ENCODE peak calls at places on chromosomes 7 and 10, in seven cellular contexts. N is NCI-H1105 treated with DMSO at 0.1 percent for 48 hours, X is germinal center, S is endothelial cell, P is anterior cingulate cortex, T is fibroblast of mammary gland, C is Panc1. D is an unnamed sample.

GRCh38 chr7:31997423-31997822 is 72.8 kb downstream of the PDE1C start:
- DNase-seq in S (no peak), C (no peak), X (no peak), P (no peak), N (no peak), T (no peak), D (no peak)

GRCh38 chr7:34821965-34822558 is 164.0 kb downstream of the NPSR1 start:
- DNase-seq in T (no peak), P (no peak), N (no peak), S (no peak), C (no peak), X (no peak), D (peak)

GRCh38 chr10:114477285-114477684 is 73.0 kb upstream of the AFAP1L2 start:
- DNase-seq in P (no peak), X (no peak), T (peak), N (no peak), C (no peak), S (no peak), D (no peak)

GRCh38 chr10:14550471-14550941 is 219.8 kb upstream of the FRMD4A start:
- DNase-seq in P (no peak), C (no peak), T (no peak), X (no peak), S (no peak), N (no peak), D (no peak)

GRCh38 chr10:88159127-88159829 is 295.9 kb downstream of the PTEN start:
- DNase-seq in C (no peak), P (no peak), N (no peak), S (no peak), X (no peak), T (no peak), D (no peak)

GRCh38 chr7:150562919-150563318 is 4.3 kb upstream of the GIMAP4 start:
- DNase-seq in T (no peak), N (no peak), S (no peak), X (no peak), C (no peak), P (no peak), D (no peak)

GRCh38 chr7:122770943-122771342 is 68.2 kb upstream of the RNF148 start:
- DNase-seq in X (no peak), S (no peak), T (no peak), P (no peak), N (no peak), C (no peak), D (no peak)

GRCh38 chr7:141695803-141696289 is 6.1 kb downstream of the DENND11 start:
- DNase-seq in T (no peak), C (peak), P (no peak), S (no peak), N (no peak), X (no peak), D (no peak)

GRCh38 chr10:49165940-49166803 is 22.0 kb downstream of the TMEM273 start:
- DNase-seq in P (no peak), C (no peak), N (no peak), S (no peak), X (no peak), T (no peak), D (no peak)

GRCh38 chr7:135359633-135360032 is 126.0 kb downstream of the STRA8 start:
- DNase-seq in N (no peak), S (no peak), T (no peak), C (no peak), X (no peak), P (no peak), D (no peak)

GRCh38 chr7:123198111-123198510 is 1.7 kb downstream of the SLC13A1 start:
- DNase-seq in S (no peak), N (no peak), T (no peak), C (no peak), P (no peak), X (no peak), D (no peak)

GRCh38 chr10:61918140-61918539 is 16.6 kb downstream of the ARID5B start:
- DNase-seq in P (no peak), S (no peak), C (no peak), N (no peak), X (no peak), T (no peak), D (no peak)

GRCh38 chr7:14834456-14834855 is 68.1 kb downstream of the DGKB start:
- DNase-seq in X (no peak), N (no peak), S (no peak), T (peak), C (no peak), P (no peak), D (no peak)

GRCh38 chr10:27683226-27683625 is 62.4 kb downstream of the MKX start:
- DNase-seq in S (no peak), P (no peak), T (no peak), N (no peak), X (no peak), C (no peak), D (no peak)

GRCh38 chr7:22564511-22565045 is 64.6 kb upstream of the STEAP1B start:
- DNase-seq in C (peak), N (no peak), X (no peak), S (no peak), P (no peak), T (peak), D (peak)

GRCh38 chr7:116653204-116653603 is 18.8 kb upstream of the MET start:
- DNase-seq in N (no peak), T (peak), C (no peak), X (no peak), S (no peak), P (no peak), D (no peak)

GRCh38 chr7:55325371-55325792 is 39.8 kb upstream of the LANCL2 start:
- DNase-seq in S (no peak), P (no peak), X (no peak), C (no peak), T (peak), N (no peak), D (no peak)

GRCh38 chr10:17562572-17562971 is 54.6 kb downstream of the HACD1 start:
- DNase-seq in C (no peak), N (no peak), P (no peak), T (peak), X (no peak), S (no peak), D (no peak)

GRCh38 chr10:22550732-22551131 is 163.6 kb downstream of the PIP4K2A start:
- DNase-seq in P (no peak), S (peak), N (peak), X (peak), C (no peak), T (peak), D (no peak)

GRCh38 chr7:87451187-87451586 is 24.3 kb downstream of the ABCB4 start:
- DNase-seq in T (no peak), S (no peak), N (no peak), C (no peak), X (no peak), P (no peak), D (no peak)

GRCh38 chr10:91514025-91514424 is 103.9 kb downstream of the HECTD2 start:
- DNase-seq in S (no peak), N (no peak), C (no peak), T (no peak), X (no peak), P (no peak), D (no peak)

GRCh38 chr10:70106958-70107791 is 25.4 kb downstream of the AIFM2 start:
- DNase-seq in S (peak), C (no peak), P (no peak), T (no peak), X (no peak), N (no peak), D (no peak)

GRCh38 chr10:131743190-131744151 is 157.3 kb upstream of the PPP2R2D start:
- DNase-seq in T (no peak), N (no peak), X (no peak), P (peak), C (no peak), S (no peak), D (no peak)

GRCh38 chr10:12777840-12778585 is 223.5 kb downstream of the CCDC3 start:
- DNase-seq in X (no peak), P (peak), N (no peak), T (no peak), S (no peak), C (no peak), D (no peak)

GRCh38 chr10:79088176-79088575 is 19.4 kb downstream of the ZMIZ1 start:
- DNase-seq in C (no peak), S (no peak), T (no peak), X (no peak), N (no peak), P (peak), D (no peak)

GRCh38 chr7:116526897-116527296 is 2.1 kb downstream of the CAV1 start:
- DNase-seq in C (no peak), T (peak), P (no peak), N (no peak), X (no peak), S (no peak), D (no peak)

GRCh38 chr7:130441408-130441854 is 615 bp upstream of the CEP41 start:
- DNase-seq in X (no peak), S (peak), N (peak), P (no peak), C (no peak), T (no peak), D (no peak)

GRCh38 chr7:130216025-130216424 is 8.4 kb downstream of the SSMEM1 start:
- DNase-seq in X (no peak), C (no peak), S (no peak), P (no peak), T (no peak), N (no peak), D (no peak)

GRCh38 chr10:79244841-79245504 is 102.3 kb upstream of the PPIF start:
- DNase-seq in C (no peak), S (no peak), X (peak), T (no peak), N (no peak), P (no peak), D (no peak)

GRCh38 chr10:11600280-11600679 is 11.2 kb downstream of the USP6NL start:
- DNase-seq in P (no peak), S (no peak), N (no peak), X (no peak), C (no peak), T (no peak), D (no peak)

GRCh38 chr10:123890246-123890645 is 1.4 kb downstream of the CPXM2 start:
- DNase-seq in X (no peak), P (no peak), T (no peak), N (no peak), C (no peak), S (no peak), D (no peak)

D was measured in osteocyte.